ENCODE peak calls at places on chromosomes 16 and 17, in seven cellular contexts. R is suprapubic skin, B is A549, J is adrenal gland, X is HCT116, K is NB4, S is heart left ventricle. T is an unnamed sample.

GRCh38 chr16:11306997-11307638 is 26.0 kb upstream of the PRM1 start:
- DNase-seq in K (peak), R (no peak), S (no peak), X (no peak), B (no peak), J (no peak), T (no peak)

GRCh38 chr16:11312718-11313492 is 31.8 kb upstream of the PRM1 start:
- DNase-seq in K (peak), B (peak), X (peak), J (no peak), S (no peak), R (no peak), T (no peak)

GRCh38 chr16:29729116-29729521 is 16.7 kb downstream of the C16orf54 start:
- DNase-seq in R (no peak), K (peak), B (peak), X (peak), J (no peak), S (no peak), T (no peak)

GRCh38 chr16:81513204-81514040 is 68.8 kb downstream of the CMIP start:
- DNase-seq in R (peak), K (no peak), J (no peak), X (no peak), S (peak), B (peak), T (no peak)

GRCh38 chr16:72635694-72636093 is 412.2 kb downstream of the ZFHX3 start:
- DNase-seq in J (no peak), B (no peak), K (no peak), R (no peak), X (no peak), S (no peak), T (no peak)

GRCh38 chr16:47064775-47065174 is 79.0 kb downstream of the NETO2 start:
- DNase-seq in S (no peak), R (no peak), J (no peak), K (no peak), X (no peak), B (no peak), T (no peak)

GRCh38 chr17:66533572-66533971 is 231.2 kb downstream of the PRKCA start:
- DNase-seq in K (peak), B (no peak), R (no peak), X (no peak), S (no peak), J (no peak), T (no peak)

GRCh38 chr16:68715471-68715870 is 21.6 kb upstream of the CDH1 start:
- DNase-seq in K (peak), S (no peak), R (no peak), B (peak), J (no peak), X (no peak), T (no peak)

GRCh38 chr17:11490171-11490760 is 108.0 kb upstream of the DNAH9 start:
- DNase-seq in X (no peak), K (no peak), R (no peak), B (no peak), S (no peak), J (no peak), T (no peak)

GRCh38 chr17:80524150-80524712 is 20.4 kb upstream of the RPTOR start:
- DNase-seq in R (no peak), J (no peak), K (no peak), S (no peak), B (no peak), X (no peak), T (no peak)

GRCh38 chr17:57637668-57638010 is 107.5 kb downstream of the CCDC182 start:
- DNase-seq in J (no peak), X (no peak), K (no peak), S (no peak), B (no peak), R (no peak), T (no peak)

GRCh38 chr16:68506331-68507053 is 32.6 kb upstream of the ZFP90 start:
- DNase-seq in S (no peak), R (no peak), B (no peak), J (no peak), X (no peak), K (no peak), T (no peak)

GRCh38 chr17:50547035-50547735 is at the start of gene SPATA20:
- DNase-seq in B (peak), S (peak), J (peak), X (peak), K (peak), R (peak), T (peak)

GRCh38 chr16:57628008-57628781 is at the start of gene ADGRG1:
- DNase-seq in J (peak), S (peak), K (peak), X (peak), B (peak), R (peak), T (peak)

GRCh38 chr17:74639704-74640142 is 16.2 kb upstream of the CD300E start:
- DNase-seq in J (no peak), R (no peak), S (no peak), B (no peak), K (peak), X (no peak), T (no peak)

GRCh38 chr16:29849505-29849904 is 13.5 kb downstream of the CDIPT start:
- DNase-seq in B (no peak), J (no peak), R (no peak), X (no peak), S (no peak), K (no peak), T (no peak)

GRCh38 chr16:64437706-64438329 is 684.0 kb downstream of the CDH11 start:
- DNase-seq in S (peak), J (no peak), B (no peak), K (no peak), X (no peak), R (no peak), T (no peak)

GRCh38 chr17:81052199-81052997 is 17.4 kb downstream of the BAIAP2 start:
- DNase-seq in K (peak), R (no peak), S (peak), J (no peak), B (no peak), X (no peak), T (peak)

DNA sequence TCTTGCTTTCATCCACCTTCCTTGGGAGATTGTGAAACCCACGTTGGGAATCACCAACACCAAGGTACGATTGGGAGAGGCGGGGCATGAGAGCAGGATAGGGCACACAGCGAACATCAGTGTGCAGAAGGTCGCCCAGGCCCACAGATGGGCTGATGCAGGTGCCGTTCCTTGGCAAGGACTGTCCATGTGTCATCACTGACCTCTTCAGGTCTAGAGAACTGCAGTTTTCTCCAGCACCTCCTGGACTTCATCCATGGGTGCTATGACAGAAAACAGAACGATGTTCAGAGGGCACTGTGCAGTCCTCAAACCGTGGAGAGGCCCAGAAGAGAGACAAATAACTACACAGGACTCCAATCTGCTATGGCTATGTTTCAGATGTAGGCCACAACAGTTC is 23.9 kb upstream of the TAT start:
- DNase-seq in S (no peak), X (no peak), K (no peak), R (no peak), B (no peak), J (no peak), T (no peak)
- TF ChIP-seq POLR2A in S (no peak), X (no peak), K (no peak), R (no peak), B (no peak), J (no peak), T (no peak)

GRCh38 chr17:2547176-2547575 is 35.5 kb upstream of the METTL16 start:
- DNase-seq in S (no peak), R (no peak), B (peak), J (peak), K (no peak), X (no peak), T (no peak)
- TF ChIP-seq POLR2A in S (no peak), R (no peak), B (no peak), J (no peak), K (no peak), X (no peak), T (no peak)

GRCh38 chr17:4073983-4074830 is 68.6 kb downstream of the ZZEF1 start:
- DNase-seq in X (no peak), R (no peak), J (peak), K (peak), S (peak), B (no peak), T (no peak)
- TF ChIP-seq POLR2A in X (no peak), R (no peak), J (no peak), K (no peak), S (no peak), B (no peak), T (no peak)

DNA sequence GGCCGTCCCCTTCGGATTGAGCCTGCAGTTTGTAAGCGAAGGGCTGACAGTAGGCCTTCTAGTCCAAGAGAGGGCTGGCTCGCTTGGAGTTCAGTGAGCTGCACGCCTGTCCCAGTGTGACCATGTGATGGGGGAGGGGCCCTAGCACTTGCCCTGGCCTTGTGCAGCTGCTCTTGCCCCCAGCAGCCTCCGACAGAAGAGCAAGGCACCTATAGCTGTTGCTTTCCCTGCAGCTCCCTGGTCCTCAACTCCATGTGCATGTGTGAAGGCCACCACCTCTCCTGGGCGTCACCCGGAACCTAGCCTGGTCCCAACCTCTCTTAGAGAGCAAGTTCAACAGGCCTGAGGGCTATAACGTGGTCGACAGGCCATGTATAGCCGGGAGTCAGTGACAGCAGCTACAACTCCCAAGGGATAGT is 5.6 kb downstream of the SPHK1 start:
- DNase-seq in B (no peak), S (no peak), X (no peak), K (no peak), J (no peak), R (no peak), T (no peak)
- TF ChIP-seq POLR2A in B (no peak), S (no peak), X (no peak), K (no peak), J (no peak), R (no peak), T (no peak)

DNA sequence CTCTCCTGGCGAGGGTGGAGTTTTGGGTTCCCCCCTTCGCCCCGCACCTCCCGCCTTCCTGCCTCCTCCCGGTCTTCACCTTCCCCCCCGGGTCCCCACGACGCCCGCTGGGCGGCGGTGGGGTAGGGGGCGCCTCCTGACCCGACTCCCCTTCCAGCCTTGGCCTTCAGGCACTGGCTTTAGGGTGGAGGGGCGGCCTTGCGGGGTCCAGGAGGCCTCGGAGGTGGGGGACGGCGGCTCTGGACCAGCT is 2.4 kb downstream of the SLC16A3 start:
- DNase-seq in X (no peak), K (no peak), B (no peak), J (no peak), R (no peak), S (no peak), T (no peak)
- TF ChIP-seq POLR2A in X (no peak), K (no peak), B (no peak), J (no peak), R (no peak), S (no peak), T (no peak)

DNA sequence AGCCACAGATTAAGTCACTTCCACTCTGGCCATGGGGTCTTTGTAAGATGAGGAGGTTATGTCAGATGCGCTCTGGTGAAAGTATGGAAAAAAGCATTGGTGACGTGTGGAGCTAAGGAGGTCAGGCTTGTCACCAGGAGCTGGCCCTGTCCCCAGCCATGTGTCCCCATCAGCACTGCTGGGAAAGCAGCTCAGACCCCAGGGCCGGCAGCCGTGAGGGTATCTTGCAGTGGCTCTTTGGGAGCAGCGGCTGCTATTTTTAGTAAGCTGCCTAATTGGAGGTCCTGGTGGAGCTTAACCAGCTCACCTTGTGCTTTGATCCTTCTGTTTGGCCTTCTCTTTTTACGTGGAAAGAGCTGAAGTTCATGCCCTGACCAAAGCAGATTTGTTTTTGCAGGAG is 60.9 kb downstream of the MPRIP start:
- DNase-seq in K (no peak), X (no peak), B (no peak), R (no peak), S (no peak), J (no peak), T (no peak)
- TF ChIP-seq POLR2A in K (no peak), X (no peak), B (no peak), R (no peak), S (no peak), J (no peak), T (no peak)

T was measured in upper lobe of left lung.